ENCODE peak calls at places on chromosomes 13 and 19, in ten cellular contexts. L is breast epithelium, E is T-helper 1 cell, Y is WTC11, F is trophoblast cell, N is astrocyte of the spinal cord, O is mammary epithelial cell, J is Caco-2, P is heart right ventricle, S is adipocyte. D is an unnamed sample.

GRCh38 chr13:78679329-78679728 is 20.4 kb upstream of the OBI1 start:
- DNase-seq in L (no peak), E (no peak), Y (no peak), F (peak), N (no peak), O (no peak), J (no peak), P (no peak), S (no peak), D (no peak)

GRCh38 chr19:48400018-48400742 is 6.7 kb downstream of the GRIN2D start:
- DNase-seq in L (no peak), E (peak), Y (peak), F (peak), N (peak), O (peak), J (peak), P (peak), S (no peak), D (no peak)

GRCh38 chr19:10686661-10687517 is 14.3 kb upstream of the QTRT1 start:
- DNase-seq in L (no peak), E (no peak), Y (no peak), F (no peak), N (peak), O (peak), J (no peak), P (peak), S (no peak), D (no peak)

GRCh38 chr13:50129923-50130685 is 114.9 kb downstream of the KCNRG start:
- DNase-seq in L (no peak), E (no peak), Y (peak), F (peak), N (peak), O (no peak), J (peak), P (peak), S (peak), D (peak)

GRCh38 chr19:3343619-3344502 is 22.5 kb upstream of the NFIC start:
- DNase-seq in L (peak), E (no peak), Y (peak), F (peak), N (peak), O (peak), J (peak), P (peak), S (peak), D (peak)

GRCh38 chr19:860481-861098 is 1.1 kb downstream of the CFD start:
- DNase-seq in L (peak), E (peak), Y (peak), F (peak), N (peak), O (peak), J (peak), P (peak), S (peak), D (peak)

GRCh38 chr13:96963786-96964475 is 30.3 kb downstream of the OXGR1 start:
- DNase-seq in L (no peak), E (no peak), Y (no peak), F (peak), N (no peak), O (peak), J (no peak), P (no peak), S (no peak), D (no peak)

GRCh38 chr19:32676186-32676894 is 692 bp downstream of the RGS9BP start:
- DNase-seq in L (no peak), E (no peak), Y (peak), F (peak), N (no peak), O (peak), J (peak), P (peak), S (no peak), D (no peak)

GRCh38 chr13:71865858-71866172 is 1.2 kb downstream of the DACH1 start:
- DNase-seq in L (no peak), E (no peak), Y (peak), F (no peak), N (peak), O (no peak), J (no peak), P (no peak), S (no peak), D (no peak)

GRCh38 chr13:101751488-101751887 is 299.0 kb downstream of the ITGBL1 start:
- DNase-seq in L (no peak), E (no peak), Y (no peak), F (peak), N (peak), O (peak), J (no peak), P (no peak), S (peak), D (peak)

GRCh38 chr13:108249150-108249549 is 20.4 kb upstream of the TNFSF13B start:
- DNase-seq in L (no peak), E (no peak), Y (no peak), F (no peak), N (no peak), O (no peak), J (no peak), P (no peak), S (no peak), D (peak)

GRCh38 chr13:100139822-100140221 is 50.9 kb downstream of the PCCA start:
- DNase-seq in L (no peak), E (no peak), Y (no peak), F (no peak), N (no peak), O (peak), J (no peak), P (no peak), S (no peak), D (no peak)

GRCh38 chr13:32228330-32229041 is 86.7 kb downstream of the ZAR1L start:
- DNase-seq in L (no peak), E (no peak), Y (no peak), F (peak), N (peak), O (peak), J (peak), P (no peak), S (no peak), D (no peak)

GRCh38 chr13:81302677-81303076 is 961.8 kb upstream of the SPRY2 start:
- DNase-seq in L (no peak), E (no peak), Y (no peak), F (no peak), N (no peak), O (no peak), J (no peak), P (no peak), S (no peak), D (no peak)

GRCh38 chr19:5354403-5354802 is 13.8 kb upstream of the PTPRS start:
- DNase-seq in L (no peak), E (no peak), Y (peak), F (peak), N (no peak), O (no peak), J (peak), P (no peak), S (no peak), D (peak)

GRCh38 chr19:45137179-45137761 is 23.5 kb downstream of the NKPD1 start:
- DNase-seq in L (no peak), E (no peak), Y (no peak), F (no peak), N (peak), O (no peak), J (no peak), P (peak), S (no peak), D (peak)

GRCh38 chr19:45075215-45076028 is 856 bp downstream of the ZNF296 start:
- DNase-seq in L (peak), E (no peak), Y (peak), F (peak), N (peak), O (no peak), J (peak), P (peak), S (peak), D (peak)

GRCh38 chr19:1861599-1862031 is 1.8 kb downstream of the KLF16 start:
- DNase-seq in L (no peak), E (no peak), Y (no peak), F (peak), N (no peak), O (no peak), J (no peak), P (no peak), S (peak), D (no peak)

GRCh38 chr19:5975388-5975728 is 2.6 kb downstream of the RANBP3 start:
- DNase-seq in L (no peak), E (no peak), Y (no peak), F (no peak), N (no peak), O (no peak), J (no peak), P (no peak), S (no peak), D (no peak)